ENCODE peak calls at places on chromosomes 1 and 21, in nine cellular contexts. G, M, Q, A, F, I, D, P and L are unnamed samples.

GRCh38 chr1:230071316-230071715 is 4.3 kb downstream of the GALNT2 start:
- DNase-seq in A (no peak), M (no peak), D (no peak), I (no peak), P (no peak), F (no peak), G (no peak), Q (no peak), L (no peak)

GRCh38 chr1:151371340-151371739 is 1.2 kb downstream of the SELENBP1 start:
- DNase-seq in D (no peak), G (peak), M (no peak), P (peak), F (peak), I (no peak), Q (no peak), A (no peak), L (peak)

GRCh38 chr21:41217656-41218380 is 49.9 kb downstream of the BACE2 start:
- DNase-seq in P (no peak), G (peak), I (peak), M (no peak), Q (no peak), F (no peak), D (no peak), A (peak), L (no peak)

GRCh38 chr1:26786437-26787380 is 1.0 kb upstream of the PIGV start:
- DNase-seq in M (peak), I (peak), D (peak), F (peak), G (peak), P (peak), A (peak), Q (no peak), L (peak)

GRCh38 chr1:27130798-27131197 is 24.1 kb downstream of the SLC9A1 start:
- DNase-seq in F (no peak), D (no peak), G (no peak), P (no peak), A (no peak), M (no peak), Q (no peak), I (peak), L (no peak)

GRCh38 chr1:156419863-156420208 is 50.8 kb downstream of the RHBG start:
- DNase-seq in Q (no peak), G (no peak), A (peak), F (no peak), M (no peak), I (no peak), D (no peak), P (no peak), L (peak)

GRCh38 chr1:3892748-3893147 is 7.3 kb downstream of the C1orf174 start:
- DNase-seq in F (no peak), M (no peak), D (no peak), A (no peak), P (no peak), I (no peak), Q (no peak), G (no peak), L (no peak)

GRCh38 chr1:223670458-223671159 is 5.1 kb upstream of the CAPN8 start:
- DNase-seq in I (no peak), Q (peak), A (peak), M (no peak), D (no peak), G (peak), P (no peak), F (no peak), L (peak)

GRCh38 chr1:221085712-221086111 is 206.5 kb downstream of the HLX start:
- DNase-seq in G (no peak), M (no peak), I (no peak), P (no peak), A (no peak), D (no peak), F (no peak), Q (no peak), L (no peak)

DNA sequence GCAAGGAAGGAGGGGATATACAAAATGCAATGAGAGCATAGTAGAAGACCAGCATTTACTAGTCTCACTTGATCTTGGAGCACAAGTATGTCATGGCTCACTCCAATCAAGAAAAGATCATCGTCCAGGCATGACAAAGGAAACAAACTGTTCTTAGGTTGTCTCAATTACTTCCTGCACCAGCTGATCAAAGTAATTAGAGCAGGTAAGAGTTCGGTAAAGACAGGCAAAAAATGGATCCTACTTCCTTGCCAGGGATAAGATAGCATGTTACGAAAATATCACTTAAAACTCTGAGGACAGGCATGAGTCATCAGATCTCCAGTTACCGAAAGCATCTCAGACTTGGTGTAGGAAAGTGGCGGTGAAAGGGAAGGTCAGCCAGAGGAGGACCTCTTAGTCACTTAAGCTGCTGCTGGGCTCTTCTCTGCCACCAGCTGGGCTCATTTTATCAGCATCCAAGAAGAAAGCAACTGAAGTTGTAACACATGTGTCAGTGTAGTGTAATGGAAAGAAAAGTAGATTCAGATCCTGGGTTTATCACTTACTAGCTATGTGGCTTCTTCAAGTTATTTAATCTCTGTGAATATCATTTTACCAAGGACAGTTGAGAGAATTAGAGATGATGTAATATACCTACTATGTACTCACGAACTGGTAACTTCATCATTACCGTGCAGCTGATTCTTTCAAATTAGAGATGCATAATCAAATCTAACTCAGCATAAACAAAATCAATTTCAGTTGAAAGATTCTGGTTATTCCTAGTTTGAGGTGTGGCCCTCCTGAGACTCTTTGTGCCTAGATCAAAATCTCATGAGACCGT is 46.8 kb downstream of the XCL1 start:
- DNase-seq in P (no peak), G (peak), A (no peak), Q (no peak), M (no peak), F (no peak), I (no peak), D (no peak), L (no peak)
- TF ChIP-seq POLR2A in P (no peak), G (no peak), A (no peak), Q (no peak), M (no peak), F (no peak), I (no peak), D (no peak), L (no peak)

GRCh38 chr1:161068306-161069200 is 1.1 kb downstream of the ARHGAP30 start:
- DNase-seq in F (no peak), M (no peak), I (peak), G (no peak), Q (no peak), A (no peak), D (no peak), P (no peak), L (no peak)

GRCh38 chr1:161069201-161069685 is 448 bp downstream of the ARHGAP30 start:
- DNase-seq in A (no peak), M (no peak), D (no peak), F (no peak), I (no peak), G (no peak), P (no peak), Q (no peak), L (no peak)

GRCh38 chr1:161070737-161071136 is 1.0 kb upstream of the ARHGAP30 start:
- DNase-seq in F (no peak), G (no peak), D (no peak), Q (no peak), I (no peak), M (no peak), P (no peak), A (no peak), L (no peak)

GRCh38 chr1:161071886-161072371 is 2.2 kb upstream of the ARHGAP30 start:
- DNase-seq in D (no peak), F (no peak), P (no peak), M (peak), G (no peak), I (peak), Q (peak), A (peak), L (peak)

GRCh38 chr1:161069731-161070270 is at the start of gene ARHGAP30:
- DNase-seq in F (no peak), P (peak), G (no peak), Q (no peak), A (no peak), M (peak), I (peak), D (no peak), L (no peak)
- TF ChIP-seq POLR2A in F (no peak), P (peak), G (no peak), Q (no peak), A (no peak), M (peak), I (no peak), D (no peak), L (peak)

GRCh38 chr1:101976161-101976560 is 20.6 kb downstream of the OLFM3 start:
- DNase-seq in A (no peak), G (no peak), Q (no peak), P (no peak), I (no peak), F (no peak), M (no peak), D (no peak), L (no peak)
- TF ChIP-seq POLR2A in A (no peak), G (no peak), Q (no peak), P (no peak), I (no peak), F (no peak), M (no peak), D (no peak), L (no peak)

DNA sequence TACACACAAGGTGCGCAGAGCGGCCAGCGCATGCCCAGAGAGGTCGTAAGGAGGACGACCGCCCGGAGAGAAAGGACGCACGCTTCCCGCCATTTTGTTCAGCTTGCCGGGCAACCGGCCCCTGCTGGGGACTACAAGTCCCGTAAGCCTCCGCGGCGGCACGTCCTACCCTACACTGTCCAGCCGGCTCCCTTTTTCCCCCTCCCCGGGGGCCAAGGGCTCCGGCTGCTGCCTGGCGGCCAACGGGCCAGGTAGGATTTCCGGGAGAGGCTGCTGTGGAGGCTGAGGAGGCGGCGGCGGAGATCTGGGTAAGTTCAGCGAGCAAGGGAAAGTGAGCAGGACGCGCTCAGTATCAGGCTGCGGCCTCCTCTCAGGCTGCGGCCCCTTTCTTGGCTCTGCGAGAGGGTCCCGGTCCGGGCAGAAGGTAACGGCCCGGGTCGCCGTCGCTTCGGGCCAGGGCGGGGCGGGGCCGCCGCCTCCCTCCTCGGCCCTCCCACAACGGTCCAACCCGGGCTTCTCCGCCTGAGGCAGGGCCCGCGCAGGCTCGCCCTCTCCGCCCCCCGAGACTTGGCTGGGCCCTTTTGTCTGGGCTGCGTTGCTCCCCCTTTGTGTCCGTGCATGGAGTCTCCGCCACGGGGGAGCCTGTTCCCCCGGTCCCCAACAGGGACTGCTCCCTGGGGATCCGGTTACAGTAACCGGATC is at the start of gene PHACTR4:
- DNase-seq in I (peak), P (peak), Q (peak), F (peak), A (peak), M (peak), D (peak), G (peak), L (peak)
- TF ChIP-seq POLR2A in I (peak), P (peak), Q (peak), F (peak), A (peak), M (peak), D (peak), G (peak), L (peak)

GRCh38 chr1:160284782-160285344 is at the start of gene PEX19:
- DNase-seq in D (peak), A (peak), Q (peak), G (peak), P (peak), M (peak), F (peak), I (peak), L (peak)

GRCh38 chr1:160285506-160285905 is 573 bp upstream of the PEX19 start:
- DNase-seq in D (no peak), G (no peak), P (no peak), M (no peak), Q (no peak), A (no peak), F (no peak), I (peak), L (no peak)

GRCh38 chr1:160282807-160283206 is 2.1 kb downstream of the PEX19 start:
- DNase-seq in A (no peak), D (no peak), F (no peak), G (no peak), M (no peak), I (no peak), Q (no peak), P (no peak), L (no peak)

DNA sequence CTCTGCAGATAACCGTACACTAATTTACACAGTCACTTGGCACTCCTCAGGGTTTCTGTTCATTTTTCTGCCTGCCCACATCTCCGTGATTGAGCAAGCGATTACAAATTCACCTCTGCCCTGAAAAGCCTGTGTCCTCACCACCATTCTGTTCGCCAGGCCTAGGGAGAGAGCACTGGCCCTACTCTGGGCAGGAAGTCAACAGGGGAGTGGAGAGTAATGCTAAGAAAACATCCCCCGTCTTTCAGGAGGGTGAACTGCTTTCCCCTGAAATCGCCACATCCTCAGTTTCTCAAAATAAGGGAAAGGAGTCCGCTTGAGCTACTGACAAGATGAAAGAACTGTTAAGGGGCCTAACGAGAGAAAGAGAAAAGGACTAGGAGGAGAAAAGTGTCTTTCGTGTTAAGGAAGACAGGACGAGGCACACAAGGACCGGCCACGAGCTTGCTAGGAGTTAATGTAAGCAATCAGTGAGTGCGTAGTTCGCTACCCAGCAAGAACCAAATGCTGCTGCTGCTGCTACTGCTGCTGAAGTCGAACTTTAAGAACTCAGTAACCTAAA is 632 bp downstream of the PEX19 start:
- DNase-seq in D (no peak), G (peak), P (no peak), F (no peak), A (no peak), M (peak), I (no peak), Q (no peak), L (peak)
- TF ChIP-seq POLR2A in D (no peak), G (peak), P (no peak), F (no peak), A (no peak), M (no peak), I (no peak), Q (no peak), L (no peak)

GRCh38 chr1:180916012-180916770 is 3.5 kb downstream of the KIAA1614 start:
- DNase-seq in G (no peak), F (no peak), P (no peak), A (no peak), I (peak), M (no peak), Q (no peak), D (no peak), L (no peak)

GRCh38 chr1:180915426-180915965 is 2.8 kb downstream of the KIAA1614 start:
- DNase-seq in A (no peak), Q (no peak), F (no peak), P (no peak), D (no peak), I (no peak), M (no peak), G (no peak), L (no peak)

GRCh38 chr1:180912211-180912800 is 391 bp upstream of the KIAA1614 start:
- DNase-seq in D (no peak), P (no peak), G (peak), M (no peak), A (no peak), F (no peak), Q (no peak), I (no peak), L (peak)

GRCh38 chr1:180911640-180912161 is 996 bp upstream of the KIAA1614 start:
- DNase-seq in M (no peak), F (no peak), A (no peak), D (no peak), G (peak), P (no peak), Q (no peak), I (no peak), L (no peak)

GRCh38 chr1:180912801-180913616 is at the start of gene KIAA1614:
- DNase-seq in Q (no peak), M (no peak), P (no peak), A (no peak), D (no peak), F (no peak), G (peak), I (peak), L (no peak)
- TF ChIP-seq POLR2A in Q (no peak), M (no peak), P (no peak), A (no peak), D (no peak), F (no peak), G (peak), I (no peak), L (no peak)

GRCh38 chr1:247332215-247332900 is 691 bp upstream of the ZNF496 start:
- DNase-seq in D (no peak), G (peak), I (peak), A (peak), P (no peak), Q (no peak), F (peak), M (peak), L (peak)

GRCh38 chr1:247330548-247331171 is 1.0 kb downstream of the ZNF496 start:
- DNase-seq in F (no peak), I (no peak), G (no peak), Q (no peak), M (no peak), A (no peak), P (no peak), D (no peak), L (no peak)

GRCh38 chr1:247331526-247332214 is at the start of gene ZNF496:
- DNase-seq in M (peak), D (no peak), I (peak), Q (peak), G (peak), P (peak), A (peak), F (peak), L (peak)

GRCh38 chr1:247332901-247333361 is 1.3 kb upstream of the ZNF496 start:
- DNase-seq in Q (no peak), M (no peak), I (no peak), A (peak), G (peak), F (peak), P (peak), D (no peak), L (no peak)

DNA sequence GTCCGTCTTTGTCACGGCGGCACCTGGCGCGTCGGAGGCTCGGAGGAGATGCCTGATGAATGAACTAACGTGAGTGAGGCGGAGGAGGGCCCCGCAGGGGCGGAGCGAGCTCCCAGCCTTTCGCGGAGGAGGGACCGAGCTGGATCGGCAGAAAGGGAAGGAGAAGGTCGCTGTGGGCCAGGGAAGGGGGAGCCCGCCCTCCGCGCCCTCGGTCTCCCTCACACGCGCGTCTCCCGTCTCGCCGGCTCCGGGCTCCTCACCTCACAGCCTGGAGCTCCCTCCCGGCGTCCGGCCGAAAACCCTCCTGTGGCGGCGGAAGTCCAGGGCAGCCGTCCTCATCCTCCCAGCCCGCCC is 518 bp downstream of the ZNF496 start:
- DNase-seq in F (peak), I (peak), M (peak), G (peak), A (peak), D (no peak), P (peak), Q (no peak), L (peak)
- TF ChIP-seq POLR2A in F (no peak), I (peak), M (no peak), G (peak), A (peak), D (no peak), P (peak), Q (no peak), L (peak)